ENCODE peak calls at places on chromosomes 6 and 20, in ten cellular contexts. Y is mesendoderm; B is transverse colon; O is H7; Z is right atrium auricular region; M is gastrocnemius medialis; T is NT2/D1; D is iPS DF 6.9; H is esophagus squamous epithelium; P is naive thymus-derived CD4-positive, alpha-beta T cell. G is an unnamed sample.

GRCh38 chr6:96236471-96236870 is 220.7 kb downstream of the FUT9 start:
- DNase-seq in Y (no peak), B (no peak), O (no peak), Z (no peak), M (no peak), T (no peak), D (no peak), H (no peak), P (no peak), G (no peak)

GRCh38 chr20:51763965-51764602 is 4.1 kb downstream of the ATP9A start:
- DNase-seq in Y (peak; percentile 19), B (no peak), O (no peak), Z (no peak), M (no peak), T (no peak), D (no peak), H (no peak), P (no peak), G (no peak)

GRCh38 chr6:73704260-73704659 is 8.3 kb downstream of the CD109 start:
- DNase-seq in Y (peak; percentile 29), B (no peak), O (no peak), Z (no peak), M (no peak), T (no peak), D (no peak), H (no peak), P (no peak), G (peak; percentile 85)

GRCh38 chr6:137705166-137706064 is 161.6 kb upstream of the TNFAIP3 start:
- DNase-seq in Y (peak; percentile 49), B (peak; percentile 72), O (peak; percentile 51), Z (peak; percentile 79), M (peak; percentile 42), T (peak; percentile 16), D (peak; percentile 22), H (no peak), P (peak; percentile 37), G (peak; percentile 45)

GRCh38 chr20:8749101-8749500 is 319.8 kb upstream of the PLCB4 start:
- DNase-seq in Y (no peak), B (no peak), O (no peak), Z (no peak), M (no peak), T (no peak), D (no peak), H (no peak), P (no peak), G (no peak)

GRCh38 chr6:166488081-166488685 is 98.3 kb downstream of the RAMACL start:
- DNase-seq in Y (no peak), B (peak; percentile 57), O (no peak), Z (peak; percentile 70), M (peak; percentile 50), T (no peak), D (no peak), H (peak; percentile 28), P (peak; percentile 86), G (no peak)

GRCh38 chr20:34522969-34523871 is 7.0 kb downstream of the DYNLRB1 start:
- DNase-seq in Y (peak; percentile 89), B (peak; percentile 72), O (peak; percentile 87), Z (peak; percentile 56), M (peak; percentile 82), T (peak; percentile 52), D (no peak), H (no peak), P (peak; percentile 36), G (peak; percentile 41)

GRCh38 chr6:13813621-13814175 is 659 bp downstream of the MCUR1 start:
- DNase-seq in Y (peak; percentile 96), B (peak; percentile 77), O (peak; percentile 92), Z (peak; percentile 67), M (no peak), T (peak; percentile 80), D (peak; percentile 45), H (no peak), P (no peak), G (peak; percentile 89)

GRCh38 chr20:1335961-1336698 is 7.2 kb upstream of the SDCBP2 start:
- DNase-seq in Y (no peak), B (no peak), O (no peak), Z (peak; percentile 53), M (no peak), T (no peak), D (no peak), H (no peak), P (no peak), G (no peak)

GRCh38 chr20:1337441-1337840 is 8.5 kb upstream of the SDCBP2 start:
- DNase-seq in Y (no peak), B (no peak), O (no peak), Z (no peak), M (no peak), T (no peak), D (no peak), H (no peak), P (no peak), G (no peak)

GRCh38 chr20:1338801-1339200 is 9.9 kb upstream of the SDCBP2 start:
- DNase-seq in Y (no peak), B (no peak), O (no peak), Z (peak; percentile 40), M (no peak), T (no peak), D (no peak), H (no peak), P (no peak), G (no peak)

GRCh38 chr20:1338096-1338495 is 9.2 kb upstream of the SDCBP2 start:
- DNase-seq in Y (no peak), B (no peak), O (no peak), Z (peak; percentile 54), M (no peak), T (no peak), D (no peak), H (no peak), P (no peak), G (no peak)

DNA sequence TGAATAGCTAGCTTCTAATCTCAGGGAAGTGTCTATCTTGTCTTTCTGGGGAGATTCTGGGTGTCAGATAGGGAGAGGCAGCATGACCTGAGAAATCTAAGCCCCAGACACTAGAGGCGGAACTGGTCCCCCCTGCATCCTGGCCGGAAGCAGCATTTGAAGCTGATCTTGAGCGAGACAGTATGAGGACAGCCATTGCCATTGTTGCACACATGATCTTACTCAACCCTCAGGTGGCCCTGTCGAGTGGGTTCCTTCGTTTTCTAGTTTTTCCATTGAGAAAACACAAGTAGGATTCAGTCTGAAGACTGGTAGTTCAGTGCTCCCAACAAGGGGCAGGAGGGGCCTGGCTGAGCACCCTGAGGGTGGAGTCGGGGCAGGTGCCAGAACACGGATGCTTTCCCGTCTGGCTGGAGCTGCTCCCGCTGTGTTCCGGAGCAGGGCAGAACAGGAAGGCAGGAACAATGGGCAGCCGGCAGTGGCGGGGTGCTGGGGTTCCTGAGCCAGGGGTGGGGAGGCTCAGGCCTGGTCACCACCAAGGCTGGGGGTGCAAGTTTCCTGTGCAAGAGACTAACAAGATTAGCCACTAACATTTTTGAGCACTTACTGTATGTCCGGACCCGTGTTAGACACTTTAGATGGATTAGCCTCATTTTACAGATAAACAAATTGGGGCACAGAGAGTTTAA is 7.9 kb upstream of the SDCBP2 start:
- DNase-seq in Y (no peak), B (peak; percentile 60), O (no peak), Z (peak; percentile 84), M (peak; percentile 58), T (no peak), D (no peak), H (no peak), P (no peak), G (peak; percentile 53)
- H3K36me3 ChIP-seq in Y (no peaks in the 10 kb centered on the region), B (no peaks in the 10 kb centered on the region), O (peaks cover 3% of the 10 kb centered on the region), Z (no peaks in the 10 kb centered on the region), M (no peaks in the 10 kb centered on the region), T (peaks cover 35% of the 10 kb centered on the region), D (no peaks in the 10 kb centered on the region), H (no peaks in the 10 kb centered on the region), P (no peaks in the 10 kb centered on the region), G (peaks cover 6% of the 10 kb centered on the region)

GRCh38 chr6:78967191-78967590 is 99.8 kb downstream of the IRAK1BP1 start:
- DNase-seq in Y (no peak), B (no peak), O (no peak), Z (no peak), M (no peak), T (no peak), D (no peak), H (no peak), P (no peak), G (no peak)

GRCh38 chr6:78966542-78966941 is 99.2 kb downstream of the IRAK1BP1 start:
- DNase-seq in Y (no peak), B (no peak), O (no peak), Z (no peak), M (no peak), T (no peak), D (no peak), H (no peak), P (no peak), G (no peak)

GRCh38 chr6:78962458-78962857 is 95.1 kb downstream of the IRAK1BP1 start:
- DNase-seq in Y (no peak), B (no peak), O (no peak), Z (no peak), M (no peak), T (no peak), D (no peak), H (no peak), P (no peak), G (no peak)
- H3K36me3 ChIP-seq in Y (peaks cover 1% of the 10 kb centered on the region), B (peaks cover 64% of the 10 kb centered on the region), O (peaks cover 14% of the 10 kb centered on the region), Z (peaks cover 67% of the 10 kb centered on the region), M (peaks cover 6% of the 10 kb centered on the region), T (peaks cover 44% of the 10 kb centered on the region), D (no peaks in the 10 kb centered on the region), H (no peaks in the 10 kb centered on the region), P (peaks cover 8% of the 10 kb centered on the region), G (peaks cover 65% of the 10 kb centered on the region)

GRCh38 chr20:24962510-24962909 is 13.4 kb downstream of the CST7 start:
- DNase-seq in Y (no peak), B (no peak), O (no peak), Z (no peak), M (no peak), T (no peak), D (no peak), H (no peak), P (no peak), G (no peak)

GRCh38 chr20:24964518-24964838 is 15.4 kb downstream of the CST7 start:
- DNase-seq in Y (no peak), B (no peak), O (no peak), Z (no peak), M (no peak), T (no peak), D (no peak), H (no peak), P (no peak), G (no peak)

GRCh38 chr20:24962182-24962492 is 13.1 kb downstream of the CST7 start:
- DNase-seq in Y (no peak), B (no peak), O (no peak), Z (no peak), M (no peak), T (no peak), D (no peak), H (no peak), P (no peak), G (no peak)

GRCh38 chr20:24965065-24965919 is 16.2 kb downstream of the CST7 start:
- DNase-seq in Y (no peak), B (no peak), O (no peak), Z (no peak), M (no peak), T (no peak), D (no peak), H (no peak), P (no peak), G (no peak)

DNA sequence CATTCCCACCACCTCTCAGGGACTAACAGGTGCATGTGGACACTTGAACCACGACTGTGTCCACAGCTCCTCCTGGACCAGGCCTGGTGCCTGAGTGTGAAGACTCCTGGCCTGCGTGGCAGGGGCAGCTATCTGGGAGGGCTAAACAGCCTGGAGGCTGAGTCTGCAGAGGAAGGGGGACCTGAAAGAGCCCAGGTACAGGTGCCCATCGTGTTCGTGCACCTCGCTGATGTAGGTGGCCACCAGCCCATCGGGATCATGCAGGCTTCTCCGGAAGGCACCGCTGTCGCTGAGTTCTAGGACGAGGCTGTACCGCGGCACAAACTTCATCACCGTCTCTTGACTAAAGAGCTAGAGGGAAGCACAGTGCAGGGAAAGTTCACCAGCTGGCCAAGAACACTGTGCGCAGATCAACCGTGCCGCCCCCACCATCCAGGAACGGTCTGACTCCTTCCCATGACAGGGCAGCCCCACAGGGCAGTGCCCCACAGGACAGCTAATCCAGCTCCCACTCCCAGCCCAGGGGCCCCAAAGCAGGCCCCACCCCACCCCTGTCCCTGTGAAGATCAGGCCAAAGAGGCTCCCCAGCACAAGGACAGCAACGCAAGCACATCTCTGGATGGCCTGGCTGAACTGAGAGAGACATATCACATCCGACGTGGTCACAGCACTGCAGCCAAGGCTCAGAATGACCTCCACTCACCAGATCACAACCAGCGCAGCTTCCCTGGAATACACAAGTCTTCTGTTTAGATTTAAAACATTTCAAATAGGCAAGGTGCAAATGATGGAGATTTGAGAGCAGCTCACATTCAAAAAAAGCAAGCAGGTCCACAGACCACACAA is 14.8 kb downstream of the CST7 start:
- DNase-seq in Y (no peak), B (no peak), O (no peak), Z (no peak), M (no peak), T (no peak), D (no peak), H (no peak), P (no peak), G (no peak)
- H3K36me3 ChIP-seq in Y (peaks cover 8% of the 10 kb centered on the region), B (peaks cover 26% of the 10 kb centered on the region), O (peaks cover 5% of the 10 kb centered on the region), Z (peaks cover 64% of the 10 kb centered on the region), M (no peaks in the 10 kb centered on the region), T (peaks cover 79% of the 10 kb centered on the region), D (peaks cover 26% of the 10 kb centered on the region), H (peaks cover 20% of the 10 kb centered on the region), P (peaks cover 39% of the 10 kb centered on the region), G (no peaks in the 10 kb centered on the region)

GRCh38 chr6:16248271-16248670 is 9.9 kb downstream of the GMPR start:
- DNase-seq in Y (no peak), B (no peak), O (no peak), Z (no peak), M (no peak), T (no peak), D (no peak), H (no peak), P (no peak), G (no peak)

GRCh38 chr6:16243055-16243454 is 4.7 kb downstream of the GMPR start:
- DNase-seq in Y (no peak), B (no peak), O (no peak), Z (no peak), M (peak; percentile 76), T (no peak), D (no peak), H (no peak), P (no peak), G (peak; percentile 86)

GRCh38 chr6:16243664-16244063 is 5.3 kb downstream of the GMPR start:
- DNase-seq in Y (no peak), B (no peak), O (no peak), Z (no peak), M (peak; percentile 55), T (no peak), D (no peak), H (no peak), P (no peak), G (no peak)

GRCh38 chr6:16244446-16244845 is 6.1 kb downstream of the GMPR start:
- DNase-seq in Y (no peak), B (no peak), O (no peak), Z (no peak), M (peak; percentile 52), T (no peak), D (no peak), H (no peak), P (no peak), G (no peak)

GRCh38 chr6:16244869-16245451 is 6.6 kb downstream of the GMPR start:
- DNase-seq in Y (peak; percentile 68), B (no peak), O (peak; percentile 37), Z (no peak), M (no peak), T (no peak), D (no peak), H (no peak), P (no peak), G (peak; percentile 10)
- H3K36me3 ChIP-seq in Y (no peaks in the 10 kb centered on the region), B (no peaks in the 10 kb centered on the region), O (no peaks in the 10 kb centered on the region), Z (peaks cover 24% of the 10 kb centered on the region), M (no peaks in the 10 kb centered on the region), T (no peaks in the 10 kb centered on the region), D (no peaks in the 10 kb centered on the region), H (no peaks in the 10 kb centered on the region), P (no peaks in the 10 kb centered on the region), G (no peaks in the 10 kb centered on the region)

G was measured in MG63.